ENCODE peak calls at places on chromosomes 7 and 10, in ten cellular contexts. One of them, this sample, is unnamed.
A peak's percentile ranks its signal among the peaks of the same experiment; 100 is the strongest.

GRCh38 chr10:69123306-69123746 is 652 bp upstream of the VPS26A start:
- DNase-seq in RCC 7860: peak; percentile 38
- DNase-seq in adrenal gland: no peak
- DNase-seq in fibroblast of the conjunctiva: peak; percentile 43
- DNase-seq in NB4: no peak
- DNase-seq in iris pigment epithelial cell: peak; percentile 87
- DNase-seq in left cardiac atrium: no peak
- DNase-seq in HS-5: no peak
- DNase-seq in stimulated activated naive CD4-positive, alpha-beta T cell: no peak
- DNase-seq in transverse colon: peak; percentile 65
- DNase-seq in this sample: no peak

GRCh38 chr10:22570733-22571430 is 143.5 kb downstream of the PIP4K2A start:
- DNase-seq in RCC 7860: no peak
- DNase-seq in adrenal gland: no peak
- DNase-seq in transverse colon: no peak
- DNase-seq in HS-5: no peak
- DNase-seq in iris pigment epithelial cell: no peak
- DNase-seq in left cardiac atrium: no peak
- DNase-seq in NB4: no peak
- DNase-seq in fibroblast of the conjunctiva: no peak
- DNase-seq in stimulated activated naive CD4-positive, alpha-beta T cell: no peak
- DNase-seq in this sample: no peak

GRCh38 chr10:103554488-103555320 is 61.2 kb downstream of the NEURL1 start:
- DNase-seq in RCC 7860: no peak
- DNase-seq in iris pigment epithelial cell: peak; percentile 51
- DNase-seq in HS-5: no peak
- DNase-seq in stimulated activated naive CD4-positive, alpha-beta T cell: no peak
- DNase-seq in transverse colon: peak; percentile 70
- DNase-seq in NB4: peak; percentile 67
- DNase-seq in left cardiac atrium: peak; percentile 50
- DNase-seq in fibroblast of the conjunctiva: no peak
- DNase-seq in adrenal gland: peak; percentile 61
- DNase-seq in this sample: peak; percentile 7

GRCh38 chr7:31065021-31065593 is 13.0 kb downstream of the ADCYAP1R1 start:
- DNase-seq in iris pigment epithelial cell: no peak
- DNase-seq in NB4: peak; percentile 60
- DNase-seq in stimulated activated naive CD4-positive, alpha-beta T cell: no peak
- DNase-seq in adrenal gland: no peak
- DNase-seq in RCC 7860: no peak
- DNase-seq in transverse colon: no peak
- DNase-seq in fibroblast of the conjunctiva: no peak
- DNase-seq in left cardiac atrium: no peak
- DNase-seq in HS-5: no peak
- DNase-seq in this sample: no peak

GRCh38 chr7:44275146-44275545 is 50.2 kb downstream of the CAMK2B start:
- DNase-seq in fibroblast of the conjunctiva: no peak
- DNase-seq in NB4: no peak
- DNase-seq in transverse colon: no peak
- DNase-seq in RCC 7860: no peak
- DNase-seq in left cardiac atrium: peak; percentile 10
- DNase-seq in iris pigment epithelial cell: no peak
- DNase-seq in stimulated activated naive CD4-positive, alpha-beta T cell: no peak
- DNase-seq in HS-5: no peak
- DNase-seq in adrenal gland: no peak
- DNase-seq in this sample: no peak

GRCh38 chr10:122957474-122957873 is 3.4 kb upstream of the C10orf88 start:
- DNase-seq in NB4: no peak
- DNase-seq in transverse colon: no peak
- DNase-seq in HS-5: no peak
- DNase-seq in left cardiac atrium: no peak
- DNase-seq in adrenal gland: no peak
- DNase-seq in RCC 7860: peak; percentile 11
- DNase-seq in fibroblast of the conjunctiva: no peak
- DNase-seq in iris pigment epithelial cell: peak; percentile 10
- DNase-seq in stimulated activated naive CD4-positive, alpha-beta T cell: no peak
- DNase-seq in this sample: no peak

GRCh38 chr10:2145486-2145885 is 408.2 kb upstream of the ADARB2 start:
- DNase-seq in adrenal gland: no peak
- DNase-seq in stimulated activated naive CD4-positive, alpha-beta T cell: no peak
- DNase-seq in left cardiac atrium: no peak
- DNase-seq in iris pigment epithelial cell: no peak
- DNase-seq in RCC 7860: no peak
- DNase-seq in transverse colon: no peak
- DNase-seq in fibroblast of the conjunctiva: no peak
- DNase-seq in NB4: no peak
- DNase-seq in HS-5: no peak
- DNase-seq in this sample: no peak

GRCh38 chr7:44727346-44728262 is 21.0 kb upstream of the ZMIZ2 start:
- DNase-seq in HS-5: peak; percentile 89
- DNase-seq in transverse colon: no peak
- DNase-seq in left cardiac atrium: peak; percentile 44
- DNase-seq in adrenal gland: no peak
- DNase-seq in iris pigment epithelial cell: peak; percentile 91
- DNase-seq in fibroblast of the conjunctiva: no peak
- DNase-seq in RCC 7860: peak; percentile 69
- DNase-seq in stimulated activated naive CD4-positive, alpha-beta T cell: no peak
- DNase-seq in NB4: no peak
- DNase-seq in this sample: no peak

GRCh38 chr7:70676243-70676642 is 455.7 kb upstream of the GALNT17 start:
- DNase-seq in iris pigment epithelial cell: no peak
- DNase-seq in fibroblast of the conjunctiva: no peak
- DNase-seq in NB4: no peak
- DNase-seq in left cardiac atrium: no peak
- DNase-seq in stimulated activated naive CD4-positive, alpha-beta T cell: no peak
- DNase-seq in RCC 7860: no peak
- DNase-seq in adrenal gland: no peak
- DNase-seq in transverse colon: no peak
- DNase-seq in HS-5: no peak
- DNase-seq in this sample: no peak

GRCh38 chr10:79161557-79161956 is 92.8 kb downstream of the ZMIZ1 start:
- DNase-seq in iris pigment epithelial cell: no peak
- DNase-seq in transverse colon: no peak
- DNase-seq in stimulated activated naive CD4-positive, alpha-beta T cell: no peak
- DNase-seq in adrenal gland: no peak
- DNase-seq in NB4: no peak
- DNase-seq in RCC 7860: no peak
- DNase-seq in HS-5: no peak
- DNase-seq in fibroblast of the conjunctiva: no peak
- DNase-seq in left cardiac atrium: no peak
- DNase-seq in this sample: no peak

GRCh38 chr7:77403957-77404356 is 12.2 kb downstream of the GSAP start:
- DNase-seq in adrenal gland: no peak
- DNase-seq in left cardiac atrium: no peak
- DNase-seq in RCC 7860: no peak
- DNase-seq in NB4: peak; percentile 40
- DNase-seq in fibroblast of the conjunctiva: no peak
- DNase-seq in iris pigment epithelial cell: no peak
- DNase-seq in transverse colon: no peak
- DNase-seq in stimulated activated naive CD4-positive, alpha-beta T cell: no peak
- DNase-seq in HS-5: no peak
- DNase-seq in this sample: no peak

GRCh38 chr10:18233775-18234174 is 93.6 kb downstream of the CACNB2 start:
- DNase-seq in adrenal gland: peak; percentile 60
- DNase-seq in iris pigment epithelial cell: no peak
- DNase-seq in left cardiac atrium: peak; percentile 56
- DNase-seq in NB4: peak; percentile 2
- DNase-seq in RCC 7860: peak; percentile 37
- DNase-seq in fibroblast of the conjunctiva: no peak
- DNase-seq in transverse colon: peak; percentile 23
- DNase-seq in stimulated activated naive CD4-positive, alpha-beta T cell: no peak
- DNase-seq in HS-5: no peak
- DNase-seq in this sample: no peak

GRCh38 chr10:44281089-44281613 is 103.7 kb downstream of the CXCL12 start:
- DNase-seq in iris pigment epithelial cell: no peak
- DNase-seq in adrenal gland: no peak
- DNase-seq in left cardiac atrium: peak; percentile 53
- DNase-seq in transverse colon: no peak
- DNase-seq in NB4: no peak
- DNase-seq in HS-5: no peak
- DNase-seq in stimulated activated naive CD4-positive, alpha-beta T cell: no peak
- DNase-seq in RCC 7860: no peak
- DNase-seq in fibroblast of the conjunctiva: no peak
- DNase-seq in this sample: no peak

GRCh38 chr10:103124420-103125096 is 68.5 kb downstream of the NT5C2 start:
- DNase-seq in adrenal gland: no peak
- DNase-seq in HS-5: no peak
- DNase-seq in left cardiac atrium: no peak
- DNase-seq in transverse colon: no peak
- DNase-seq in stimulated activated naive CD4-positive, alpha-beta T cell: no peak
- DNase-seq in iris pigment epithelial cell: no peak
- DNase-seq in fibroblast of the conjunctiva: no peak
- DNase-seq in NB4: peak; percentile 14
- DNase-seq in RCC 7860: no peak
- DNase-seq in this sample: no peak

GRCh38 chr10:91300011-91300575 is 79.6 kb downstream of the PCGF5 start:
- DNase-seq in iris pigment epithelial cell: no peak
- DNase-seq in NB4: no peak
- DNase-seq in RCC 7860: no peak
- DNase-seq in left cardiac atrium: no peak
- DNase-seq in adrenal gland: no peak
- DNase-seq in transverse colon: no peak
- DNase-seq in stimulated activated naive CD4-positive, alpha-beta T cell: no peak
- DNase-seq in HS-5: no peak
- DNase-seq in fibroblast of the conjunctiva: no peak
- DNase-seq in this sample: no peak

GRCh38 chr10:125149278-125150047 is 10.9 kb downstream of the CTBP2 start:
- DNase-seq in RCC 7860: peak; percentile 69
- DNase-seq in NB4: peak; percentile 34
- DNase-seq in transverse colon: peak; percentile 82
- DNase-seq in stimulated activated naive CD4-positive, alpha-beta T cell: no peak
- DNase-seq in iris pigment epithelial cell: peak; percentile 86
- DNase-seq in fibroblast of the conjunctiva: peak; percentile 41
- DNase-seq in adrenal gland: peak; percentile 89
- DNase-seq in HS-5: no peak
- DNase-seq in left cardiac atrium: peak; percentile 76
- DNase-seq in this sample: peak; percentile 73

GRCh38 chr10:70656489-70656888 is 15.8 kb upstream of the ADAMTS14 start:
- DNase-seq in stimulated activated naive CD4-positive, alpha-beta T cell: no peak
- DNase-seq in adrenal gland: no peak
- DNase-seq in RCC 7860: peak; percentile 95
- DNase-seq in HS-5: peak; percentile 98
- DNase-seq in NB4: peak; percentile 91
- DNase-seq in fibroblast of the conjunctiva: peak; percentile 88
- DNase-seq in transverse colon: no peak
- DNase-seq in left cardiac atrium: no peak
- DNase-seq in iris pigment epithelial cell: peak; percentile 100
- DNase-seq in this sample: peak; percentile 89

GRCh38 chr7:101537935-101538595 is 91.0 kb downstream of the MYL10 start:
- DNase-seq in adrenal gland: no peak
- DNase-seq in RCC 7860: no peak
- DNase-seq in fibroblast of the conjunctiva: no peak
- DNase-seq in transverse colon: no peak
- DNase-seq in left cardiac atrium: no peak
- DNase-seq in iris pigment epithelial cell: no peak
- DNase-seq in HS-5: no peak
- DNase-seq in stimulated activated naive CD4-positive, alpha-beta T cell: no peak
- DNase-seq in NB4: peak; percentile 59
- DNase-seq in this sample: no peak

GRCh38 chr7:44189286-44189992 is at the start of gene GCK:
- DNase-seq in HS-5: no peak
- DNase-seq in adrenal gland: peak; percentile 14
- DNase-seq in left cardiac atrium: no peak
- DNase-seq in RCC 7860: no peak
- DNase-seq in iris pigment epithelial cell: no peak
- DNase-seq in transverse colon: no peak
- DNase-seq in NB4: no peak
- DNase-seq in fibroblast of the conjunctiva: no peak
- DNase-seq in stimulated activated naive CD4-positive, alpha-beta T cell: no peak
- DNase-seq in this sample: no peak

GRCh38 chr7:1513657-1514095 is 9.5 kb upstream of the INTS1 start:
- DNase-seq in fibroblast of the conjunctiva: no peak
- DNase-seq in left cardiac atrium: no peak
- DNase-seq in RCC 7860: no peak
- DNase-seq in adrenal gland: peak; percentile 37
- DNase-seq in HS-5: no peak
- DNase-seq in NB4: peak; percentile 71
- DNase-seq in transverse colon: peak; percentile 17
- DNase-seq in stimulated activated naive CD4-positive, alpha-beta T cell: no peak
- DNase-seq in iris pigment epithelial cell: no peak
- DNase-seq in this sample: no peak

GRCh38 chr10:77713506-77714280 is 76.1 kb upstream of the KCNMA1 start:
- DNase-seq in left cardiac atrium: no peak
- DNase-seq in adrenal gland: no peak
- DNase-seq in HS-5: no peak
- DNase-seq in NB4: peak; percentile 21
- DNase-seq in RCC 7860: no peak
- DNase-seq in transverse colon: no peak
- DNase-seq in fibroblast of the conjunctiva: no peak
- DNase-seq in stimulated activated naive CD4-positive, alpha-beta T cell: no peak
- DNase-seq in iris pigment epithelial cell: no peak
- DNase-seq in this sample: no peak

GRCh38 chr7:136726460-136726859 is 142.0 kb upstream of the CHRM2 start:
- DNase-seq in stimulated activated naive CD4-positive, alpha-beta T cell: no peak
- DNase-seq in HS-5: no peak
- DNase-seq in fibroblast of the conjunctiva: no peak
- DNase-seq in transverse colon: no peak
- DNase-seq in RCC 7860: no peak
- DNase-seq in adrenal gland: no peak
- DNase-seq in iris pigment epithelial cell: no peak
- DNase-seq in left cardiac atrium: no peak
- DNase-seq in NB4: no peak
- DNase-seq in this sample: no peak

GRCh38 chr10:125192620-125193019 is 32.3 kb upstream of the CTBP2 start:
- DNase-seq in stimulated activated naive CD4-positive, alpha-beta T cell: no peak
- DNase-seq in NB4: no peak
- DNase-seq in transverse colon: no peak
- DNase-seq in adrenal gland: no peak
- DNase-seq in fibroblast of the conjunctiva: no peak
- DNase-seq in RCC 7860: no peak
- DNase-seq in iris pigment epithelial cell: no peak
- DNase-seq in left cardiac atrium: no peak
- DNase-seq in HS-5: no peak
- DNase-seq in this sample: no peak

GRCh38 chr10:97640868-97641811 is 669 bp downstream of the PI4K2A start:
- DNase-seq in NB4: peak; percentile 74
- DNase-seq in fibroblast of the conjunctiva: peak; percentile 24
- DNase-seq in HS-5: no peak
- DNase-seq in transverse colon: peak; percentile 31
- DNase-seq in stimulated activated naive CD4-positive, alpha-beta T cell: no peak
- DNase-seq in RCC 7860: no peak
- DNase-seq in adrenal gland: peak; percentile 64
- DNase-seq in iris pigment epithelial cell: peak; percentile 60
- DNase-seq in left cardiac atrium: peak; percentile 36
- DNase-seq in this sample: no peak

GRCh38 chr10:113961261-113961938 is 82.3 kb upstream of the ADRB1 start:
- DNase-seq in stimulated activated naive CD4-positive, alpha-beta T cell: peak; percentile 34
- DNase-seq in RCC 7860: no peak
- DNase-seq in left cardiac atrium: no peak
- DNase-seq in NB4: peak; percentile 97
- DNase-seq in fibroblast of the conjunctiva: no peak
- DNase-seq in transverse colon: peak; percentile 44
- DNase-seq in HS-5: no peak
- DNase-seq in adrenal gland: no peak
- DNase-seq in iris pigment epithelial cell: no peak
- DNase-seq in this sample: no peak

GRCh38 chr10:323651-324293 is 188.5 kb downstream of the ZMYND11 start:
- DNase-seq in left cardiac atrium: peak; percentile 86
- DNase-seq in iris pigment epithelial cell: peak; percentile 99
- DNase-seq in stimulated activated naive CD4-positive, alpha-beta T cell: no peak
- DNase-seq in transverse colon: peak; percentile 52
- DNase-seq in RCC 7860: peak; percentile 91
- DNase-seq in fibroblast of the conjunctiva: peak; percentile 92
- DNase-seq in NB4: peak; percentile 89
- DNase-seq in adrenal gland: peak; percentile 51
- DNase-seq in HS-5: peak; percentile 62
- DNase-seq in this sample: peak; percentile 71

GRCh38 chr7:7569615-7570014 is 2.9 kb downstream of the MIOS start:
- DNase-seq in transverse colon: no peak
- DNase-seq in HS-5: no peak
- DNase-seq in adrenal gland: no peak
- DNase-seq in NB4: no peak
- DNase-seq in fibroblast of the conjunctiva: no peak
- DNase-seq in RCC 7860: no peak
- DNase-seq in iris pigment epithelial cell: no peak
- DNase-seq in stimulated activated naive CD4-positive, alpha-beta T cell: no peak
- DNase-seq in left cardiac atrium: no peak
- DNase-seq in this sample: no peak